ENCODE peak calls at places on chromosomes 13 and 19, in nine cellular contexts. E, P, W, K, I, S, A, X and T are unnamed samples.

GRCh38 chr13:21010621-21011020 is 50.8 kb downstream of the LATS2 start:
- DNase-seq in E (no peak), I (no peak), W (no peak), P (no peak), S (no peak), X (no peak), A (no peak), K (no peak), T (no peak)

GRCh38 chr13:110593430-110594130 is 21.8 kb upstream of the NAXD start:
- DNase-seq in I (peak), E (no peak), P (peak), W (no peak), A (no peak), K (peak), S (no peak), X (peak), T (peak)

GRCh38 chr13:30736921-30737320 is 1.6 kb downstream of the ALOX5AP start:
- DNase-seq in K (no peak), P (no peak), X (no peak), E (no peak), I (no peak), S (no peak), A (no peak), W (no peak), T (no peak)

GRCh38 chr19:16679811-16680210 is 18.9 kb downstream of the TMEM38A start:
- DNase-seq in X (no peak), W (no peak), A (no peak), K (no peak), E (no peak), I (no peak), S (no peak), P (no peak), T (no peak)

GRCh38 chr19:5718579-5719273 is 1.2 kb downstream of the LONP1 start:
- DNase-seq in W (no peak), X (no peak), S (no peak), I (peak), A (no peak), E (no peak), P (peak), K (peak), T (no peak)

GRCh38 chr19:6126335-6126974 is 9.0 kb upstream of the ACSBG2 start:
- DNase-seq in E (no peak), X (peak), P (peak), I (peak), S (no peak), K (peak), A (no peak), W (no peak), T (peak)

GRCh38 chr19:18357041-18357440 is 16.6 kb downstream of the PGPEP1 start:
- DNase-seq in W (no peak), P (no peak), X (no peak), E (no peak), A (no peak), K (no peak), S (no peak), I (no peak), T (no peak)

GRCh38 chr19:46718157-46718933 is 1.4 kb upstream of the PRKD2 start:
- DNase-seq in K (peak), W (no peak), S (peak), E (no peak), P (peak), I (no peak), X (no peak), A (peak), T (peak)

GRCh38 chr13:99659234-99659633 is 158.0 kb downstream of the TM9SF2 start:
- DNase-seq in I (no peak), W (no peak), E (no peak), X (no peak), K (no peak), P (no peak), A (no peak), S (no peak), T (no peak)

GRCh38 chr19:8826371-8826770 is 5.7 kb downstream of the ZNF558 start:
- DNase-seq in A (no peak), X (no peak), S (no peak), W (no peak), P (no peak), K (no peak), I (no peak), E (no peak), T (no peak)

GRCh38 chr13:33345842-33346241 is 60.3 kb upstream of the STARD13 start:
- DNase-seq in A (no peak), I (no peak), X (peak), S (no peak), E (no peak), P (no peak), K (no peak), W (no peak), T (no peak)

GRCh38 chr19:36528921-36529518 is 949 bp upstream of the ZNF260 start:
- DNase-seq in K (no peak), X (no peak), P (no peak), A (no peak), I (no peak), W (no peak), S (no peak), E (no peak), T (no peak)

GRCh38 chr13:21526707-21527454 is 67.8 kb upstream of the ZDHHC20 start:
- DNase-seq in E (no peak), P (no peak), A (no peak), X (peak), S (no peak), I (no peak), K (no peak), W (no peak), T (peak)